ENCODE peak calls at places on chromosomes 7 and 10, in five cellular contexts. C is T-helper 2 cell, J is kidney tubule cell, Y is left cardiac atrium, B is NCI-H526 treated with DMSO at 0.1 percent for 48 hours. O is an unnamed sample.

GRCh38 chr10:28047061-28047460 is 48.2 kb upstream of the ODAD2 start:
- DNase-seq in C (no peak), J (no peak), Y (no peak), B (no peak), O (no peak)

GRCh38 chr10:99754670-99755069 is 22.6 kb downstream of the CUTC start:
- DNase-seq in C (no peak), J (peak), Y (no peak), B (no peak), O (no peak)

GRCh38 chr7:45180084-45180986 is 22.7 kb downstream of the RAMP3 start:
- DNase-seq in C (no peak), J (no peak), Y (peak), B (no peak), O (no peak)

GRCh38 chr7:19026888-19027287 is 90.5 kb downstream of the TWIST1 start:
- DNase-seq in C (no peak), J (no peak), Y (no peak), B (no peak), O (no peak)

GRCh38 chr7:20122073-20122472 is 95.1 kb downstream of the MACC1 start:
- DNase-seq in C (no peak), J (no peak), Y (no peak), B (no peak), O (no peak)

GRCh38 chr7:139613971-139614411 is 90.5 kb downstream of the CLEC2L start:
- DNase-seq in C (no peak), J (no peak), Y (no peak), B (no peak), O (no peak)

GRCh38 chr10:15585303-15585715 is 134.4 kb downstream of the ITGA8 start:
- DNase-seq in C (no peak), J (peak), Y (peak), B (no peak), O (peak)

GRCh38 chr10:92901819-92902234 is 53.5 kb downstream of the EXOC6 start:
- DNase-seq in C (peak), J (no peak), Y (no peak), B (no peak), O (no peak)

GRCh38 chr10:73922007-73922863 is 11.3 kb downstream of the PLAU start:
- DNase-seq in C (no peak), J (no peak), Y (no peak), B (no peak), O (no peak)

GRCh38 chr10:11433657-11434056 is 177.8 kb downstream of the USP6NL start:
- DNase-seq in C (no peak), J (no peak), Y (no peak), B (no peak), O (no peak)

GRCh38 chr10:70363292-70363691 is 19.1 kb downstream of the LRRC20 start:
- DNase-seq in C (no peak), J (no peak), Y (no peak), B (no peak), O (no peak)

GRCh38 chr10:29634764-29635625 is at the start of gene SVIL:
- DNase-seq in C (no peak), J (no peak), Y (peak), B (no peak), O (peak)

GRCh38 chr10:77456414-77456813 is 181.2 kb downstream of the KCNMA1 start:
- DNase-seq in C (no peak), J (no peak), Y (no peak), B (peak), O (no peak)

GRCh38 chr7:3399858-3400257 is 98.8 kb downstream of the SDK1 start:
- DNase-seq in C (no peak), J (peak), Y (no peak), B (peak), O (no peak)

GRCh38 chr10:97028126-97028831 is 157.5 kb downstream of the SLIT1 start:
- DNase-seq in C (no peak), J (peak), Y (no peak), B (no peak), O (peak)

GRCh38 chr7:10973942-10974716 is 457 bp downstream of the PHF14 start:
- DNase-seq in C (peak), J (peak), Y (no peak), B (no peak), O (peak)

GRCh38 chr7:24920702-24921679 is 59.0 kb downstream of the OSBPL3 start:
- DNase-seq in C (no peak), J (no peak), Y (no peak), B (no peak), O (no peak)

GRCh38 chr7:3649678-3650445 is 348.8 kb downstream of the SDK1 start:
- DNase-seq in C (no peak), J (peak), Y (no peak), B (no peak), O (no peak)

GRCh38 chr10:94683214-94684054 is at the start of gene CYP2C18:
- DNase-seq in C (no peak), J (no peak), Y (no peak), B (no peak), O (no peak)

GRCh38 chr7:152336754-152337368 is 98.9 kb downstream of the KMT2C start:
- DNase-seq in C (no peak), J (peak), Y (no peak), B (peak), O (peak)

GRCh38 chr10:107971973-107972372 is 807.5 kb upstream of the SORCS1 start:
- DNase-seq in C (no peak), J (peak), Y (no peak), B (no peak), O (peak)

GRCh38 chr7:106260136-106260561 is 24.6 kb downstream of the NAMPT start:
- DNase-seq in C (no peak), J (no peak), Y (no peak), B (no peak), O (no peak)

GRCh38 chr10:127081946-127082345 is 114.4 kb downstream of the INSYN2A start:
- DNase-seq in C (no peak), J (no peak), Y (no peak), B (no peak), O (no peak)

GRCh38 chr10:99945286-99945685 is 64.5 kb downstream of the DNMBP start:
- DNase-seq in C (no peak), J (peak), Y (peak), B (no peak), O (peak)

O was measured in kidney glomerular epithelial cell.